ENCODE peak calls at places on chromosomes 11 and 22, in four cellular contexts. L is ovary, R is fibroblast of the aortic adventitia, K is adrenal gland. H is an unnamed sample.

GRCh38 chr11:128135451-128135850 is 451.9 kb downstream of the ETS1 start:
- DNase-seq in L (no peak), R (peak; percentile 64), K (no peak), H (peak; percentile 52)

GRCh38 chr11:62443390-62444201 is 24.8 kb downstream of the SCGB1A1 start:
- DNase-seq in L (no peak), R (peak; percentile 91), K (no peak), H (peak; percentile 62)

GRCh38 chr11:71240865-71241691 is 11.3 kb downstream of the SHANK2 start:
- DNase-seq in L (no peak), R (peak; percentile 77), K (peak; percentile 58), H (peak; percentile 88)

GRCh38 chr11:69542314-69543168 is 61.1 kb downstream of the LINC01488 start:
- DNase-seq in L (no peak), R (no peak), K (no peak), H (no peak)

GRCh38 chr11:121870202-121871045 is 245.6 kb downstream of the BLID start:
- DNase-seq in L (peak; percentile 31), R (peak; percentile 69), K (no peak), H (no peak)

GRCh38 chr11:64453466-64453865 is 94.5 kb downstream of the RPS6KA4 start:
- DNase-seq in L (no peak), R (no peak), K (no peak), H (no peak)

GRCh38 chr11:78072455-78072854 is 7.2 kb downstream of the NDUFC2 start:
- DNase-seq in L (no peak), R (no peak), K (no peak), H (peak; percentile 20)

GRCh38 chr11:13450832-13451397 is 12.1 kb downstream of the BTBD10 start:
- DNase-seq in L (no peak), R (no peak), K (no peak), H (no peak)

GRCh38 chr22:25402501-25403283 is 161.8 kb upstream of the GRK3 start:
- DNase-seq in L (peak; percentile 58), R (peak; percentile 44), K (peak; percentile 77), H (peak; percentile 64)

GRCh38 chr11:34996958-34997357 is 80.5 kb downstream of the PDHX start:
- DNase-seq in L (no peak), R (no peak), K (no peak), H (no peak)

GRCh38 chr11:2528301-2529050 is 83.7 kb downstream of the KCNQ1 start:
- DNase-seq in L (peak; percentile 6), R (no peak), K (peak; percentile 47), H (no peak)

GRCh38 chr11:88338223-88338661 is 706 bp upstream of the CTSC start:
- DNase-seq in L (peak; percentile 30), R (peak; percentile 79), K (peak; percentile 70), H (peak; percentile 90)

GRCh38 chr11:57457643-57458023 is 2.7 kb upstream of the RTN4RL2 start:
- DNase-seq in L (no peak), R (no peak), K (no peak), H (no peak)

GRCh38 chr22:35739642-35740041 is 22.0 kb downstream of the APOL5 start:
- DNase-seq in L (no peak), R (peak; percentile 51), K (peak; percentile 53), H (no peak)

GRCh38 chr11:71080239-71081097 is 171.9 kb downstream of the SHANK2 start:
- DNase-seq in L (no peak), R (peak; percentile 70), K (peak; percentile 81), H (peak; percentile 56)

GRCh38 chr11:60978546-60979380 is 7.3 kb downstream of the CD6 start:
- DNase-seq in L (no peak), R (no peak), K (no peak), H (peak; percentile 17)

GRCh38 chr22:36743011-36743410 is 32.9 kb downstream of the IFT27 start:
- DNase-seq in L (no peak), R (no peak), K (peak; percentile 10), H (no peak)

GRCh38 chr11:24386551-24387404 is 110.1 kb upstream of the LUZP2 start:
- DNase-seq in L (no peak), R (peak; percentile 35), K (no peak), H (peak; percentile 65)

GRCh38 chr11:11334607-11335006 is 18.4 kb downstream of the CSNK2A3 start:
- DNase-seq in L (no peak), R (no peak), K (no peak), H (no peak)

GRCh38 chr11:134332189-134332631 is 422 bp downstream of the GLB1L2 start:
- DNase-seq in L (peak; percentile 21), R (no peak), K (no peak), H (no peak)

GRCh38 chr11:64864473-64865285 is 13.7 kb downstream of the EHD1 start:
- DNase-seq in L (peak; percentile 80), R (peak; percentile 95), K (peak; percentile 86), H (peak; percentile 87)

GRCh38 chr11:101127348-101127698 is 2.3 kb downstream of the PGR start:
- DNase-seq in L (peak; percentile 48), R (no peak), K (no peak), H (no peak)

GRCh38 chr22:27206001-27206746 is 548.8 kb downstream of the MIAT start:
- DNase-seq in L (no peak), R (peak; percentile 70), K (no peak), H (peak; percentile 58)

GRCh38 chr22:50704510-50705218 is 32.0 kb downstream of the SHANK3 start:
- DNase-seq in L (no peak), R (no peak), K (no peak), H (no peak)

GRCh38 chr22:41636467-41636866 is 15.4 kb downstream of the XRCC6 start:
- DNase-seq in L (no peak), R (peak; percentile 34), K (peak; percentile 83), H (peak; percentile 14)

GRCh38 chr22:33063611-33064010 is 5.4 kb upstream of the SYN3 start:
- DNase-seq in L (no peak), R (no peak), K (no peak), H (no peak)

DNA sequence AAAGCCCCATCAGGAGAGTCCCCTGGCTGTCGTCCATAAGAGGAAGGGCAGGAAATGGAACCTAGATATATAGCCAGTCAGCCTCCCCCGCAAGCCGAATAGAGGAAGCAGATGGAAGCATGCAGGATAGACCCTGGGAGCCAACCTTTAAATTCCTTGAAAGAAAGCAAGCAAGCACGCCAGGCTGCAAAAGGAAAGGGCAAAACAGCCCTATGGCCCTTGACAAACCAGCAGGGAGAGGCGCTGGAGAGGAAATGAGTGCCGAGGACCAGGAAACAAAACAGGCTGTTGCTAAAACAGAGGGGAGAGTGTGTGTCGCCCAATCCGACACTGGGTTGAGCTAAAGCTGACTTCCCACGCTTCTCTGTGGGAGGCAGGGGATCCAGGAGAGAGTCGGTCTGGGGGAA is 203.5 kb upstream of the MTNR1B start:
- DNase-seq in L (no peak), R (peak; percentile 3), K (peak; percentile 70), H (peak; percentile 68)
- H3K4me3 ChIP-seq in L (peak overlapping the region; percentile 14), R (no peak overlapping the region), K (no peak overlapping the region), H (peak overlapping the region; percentile 21)

DNA sequence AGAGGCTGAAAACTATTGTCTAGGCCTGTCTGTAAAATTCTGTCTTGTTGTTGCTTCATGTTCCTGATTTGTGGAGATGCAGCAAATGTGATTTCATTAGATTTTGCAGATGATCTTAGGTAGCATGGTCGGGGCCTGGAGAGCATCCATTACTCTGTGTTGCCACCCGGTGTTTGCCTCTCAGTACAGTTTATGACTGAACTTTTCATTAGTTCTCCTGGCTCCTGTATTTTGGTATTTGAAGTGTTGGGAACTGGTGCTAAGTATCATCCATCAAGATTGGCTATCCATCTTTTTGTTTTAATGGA is 7.7 kb downstream of the YWHAH start:
- DNase-seq in L (no peak), R (no peak), K (no peak), H (no peak)
- H3K4me3 ChIP-seq in L (no peak overlapping the region), R (no peak overlapping the region), K (no peak overlapping the region), H (no peak overlapping the region)

DNA sequence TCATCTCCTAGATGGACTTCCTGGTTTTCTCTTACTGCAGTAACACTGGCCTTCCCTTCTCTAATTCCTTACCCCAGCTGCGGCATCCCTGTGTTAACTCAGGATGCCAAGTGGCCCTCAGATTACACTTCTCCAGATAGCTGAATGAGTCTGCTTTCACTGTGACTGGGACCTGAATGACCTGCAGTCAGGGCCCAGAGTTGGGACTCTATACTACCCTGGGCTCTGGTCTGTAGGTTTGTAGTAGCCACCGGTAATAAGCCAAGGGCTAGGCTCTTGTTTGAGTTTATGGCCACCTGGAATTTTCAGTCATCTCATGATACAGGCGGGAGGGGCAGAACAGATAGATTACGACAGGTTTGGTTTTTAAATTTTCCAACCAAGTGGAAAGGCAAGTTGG is 24.1 kb downstream of the TUB start:
- DNase-seq in L (no peak), R (no peak), K (no peak), H (no peak)
- H3K4me3 ChIP-seq in L (no peak overlapping the region), R (no peak overlapping the region), K (no peak overlapping the region), H (no peak overlapping the region)

GRCh38 chr11:84660257-84660656 is 966.9 kb downstream of the DLG2 start:
- DNase-seq in L (no peak), R (no peak), K (no peak), H (no peak)

DNA sequence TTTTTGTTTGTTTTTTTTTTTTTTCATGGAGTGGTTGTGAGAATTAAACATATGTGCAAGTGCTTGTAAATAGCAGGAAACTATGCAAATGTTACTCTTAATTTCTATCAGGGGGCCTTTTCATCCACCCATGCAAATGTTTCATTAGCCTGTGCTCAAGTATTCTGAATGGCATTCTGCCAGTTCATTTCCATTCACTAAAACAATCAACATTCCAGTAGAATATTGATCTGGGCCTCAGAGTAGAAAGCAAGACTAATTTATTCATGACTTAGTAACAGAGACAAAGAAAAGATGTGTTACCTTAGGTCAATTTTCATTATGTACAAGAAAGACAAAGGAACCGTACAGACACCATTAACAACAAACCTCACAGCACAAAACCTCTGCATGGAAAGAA is 971.4 kb downstream of the DLG2 start:
- DNase-seq in L (no peak), R (no peak), K (no peak), H (no peak)
- H3K4me3 ChIP-seq in L (no peak overlapping the region), R (no peak overlapping the region), K (no peak overlapping the region), H (no peak overlapping the region)

DNA sequence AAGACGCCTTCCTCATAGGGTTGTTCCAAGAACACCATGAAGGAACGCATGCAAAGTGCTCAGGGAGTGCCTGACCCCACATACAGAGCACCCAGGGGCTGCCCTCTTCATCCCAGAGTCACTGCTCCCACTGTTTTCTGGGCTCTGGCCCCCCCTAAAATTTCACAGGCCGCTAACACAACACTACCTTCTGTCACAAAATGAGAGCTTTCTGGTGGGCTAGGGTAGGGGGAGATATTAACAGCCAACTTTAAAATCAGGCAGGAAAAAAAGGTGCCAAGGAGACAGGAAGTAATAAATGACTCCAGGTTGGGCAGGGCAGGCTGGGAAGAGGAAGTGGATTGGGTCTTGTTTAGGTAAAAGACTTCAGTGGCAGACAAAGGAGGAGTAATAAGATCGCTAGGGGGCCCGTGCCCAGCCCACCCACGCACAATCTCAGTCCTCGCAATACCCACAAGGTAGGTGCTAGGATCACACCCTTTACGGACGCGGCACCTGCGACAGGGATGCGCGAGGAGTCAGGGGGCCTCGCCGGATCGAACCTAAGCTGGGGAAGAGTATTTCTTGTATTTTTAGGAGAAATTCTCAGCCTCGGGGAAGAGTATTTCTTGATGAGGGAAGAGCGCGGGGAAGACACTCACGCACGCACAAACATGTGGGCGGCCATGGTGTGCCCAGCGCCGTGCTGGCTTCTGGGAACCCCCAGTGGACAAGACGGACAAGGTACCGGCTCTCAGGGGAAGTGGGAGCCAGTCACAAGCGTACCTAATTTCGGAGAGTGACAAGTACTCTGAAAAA is 911 bp upstream of the FAM118A start:
- DNase-seq in L (no peak), R (no peak), K (peak; percentile 58), H (no peak)
- H3K4me3 ChIP-seq in L (peak overlapping the region; percentile 51), R (peak overlapping the region; percentile 63), K (no peak overlapping the region), H (peak overlapping the region; percentile 50)